ENCODE peak calls at places on chromosomes 2 and 18, in nine cellular contexts. C is PC-3, A is substantia nigra, O is endothelial cell of umbilical vein, B is left ventricle myocardium inferior, T is mesendoderm, G is stomach, N is cardiac muscle cell, U is GM12878. K is an unnamed sample.
A peak's percentile ranks its signal among the peaks of the same experiment; 100 is the strongest.

GRCh38 chr2:239790313-239790712 is 234.8 kb downstream of the NDUFA10 start:
- DNase-seq in N (no peak), A (no peak), B (no peak), G (peak; percentile 16), U (no peak), O (no peak), C (no peak), T (no peak), K (no peak)

GRCh38 chr2:219551863-219552381 is 8.1 kb downstream of the TMEM198 start:
- DNase-seq in O (no peak), T (no peak), U (no peak), B (no peak), G (no peak), A (no peak), C (no peak), N (no peak), K (no peak)

GRCh38 chr2:235594041-235594440 is 100.2 kb downstream of the AGAP1 start:
- DNase-seq in O (peak; percentile 62), T (peak; percentile 77), G (no peak), N (peak; percentile 83), C (peak; percentile 75), U (no peak), A (no peak), B (no peak), K (no peak)

GRCh38 chr2:206990335-206990734 is 51.0 kb downstream of the CPO start:
- DNase-seq in O (no peak), A (no peak), C (no peak), U (no peak), T (no peak), G (no peak), N (no peak), B (no peak), K (no peak)

GRCh38 chr2:160427629-160428424 is 65.8 kb downstream of the RBMS1 start:
- DNase-seq in N (no peak), U (no peak), B (no peak), C (no peak), G (no peak), A (no peak), O (peak; percentile 57), T (no peak), K (no peak)

GRCh38 chr2:215652432-215652831 is 216.6 kb upstream of the FN1 start:
- DNase-seq in N (no peak), O (no peak), T (no peak), A (no peak), U (no peak), C (no peak), G (no peak), B (no peak), K (no peak)

GRCh38 chr2:167550448-167550847 is 662.2 kb downstream of the XIRP2 start:
- DNase-seq in A (no peak), C (peak; percentile 59), G (no peak), B (no peak), O (peak; percentile 35), N (peak; percentile 46), T (peak; percentile 58), U (no peak), K (no peak)

GRCh38 chr18:44761812-44762211 is 81.1 kb downstream of the SETBP1 start:
- DNase-seq in U (no peak), O (no peak), N (no peak), C (peak; percentile 23), G (peak; percentile 88), B (no peak), T (no peak), A (no peak), K (no peak)

GRCh38 chr2:35741556-35741955 is 614.0 kb upstream of the CRIM1 start:
- DNase-seq in A (no peak), U (no peak), G (no peak), C (no peak), N (no peak), O (no peak), T (peak; percentile 67), B (no peak), K (no peak)

GRCh38 chr18:32289480-32290075 is 99.7 kb downstream of the MEP1B start:
- DNase-seq in N (peak; percentile 79), T (peak; percentile 82), A (peak; percentile 23), B (no peak), O (peak; percentile 77), C (peak; percentile 56), U (no peak), G (peak; percentile 54), K (peak; percentile 50)

GRCh38 chr2:238895361-238895882 is 47.5 kb downstream of the TWIST2 start:
- DNase-seq in B (no peak), O (no peak), A (no peak), G (no peak), T (no peak), N (no peak), U (no peak), C (no peak), K (no peak)

GRCh38 chr18:10681581-10682367 is 155.9 kb downstream of the NAPG start:
- DNase-seq in G (no peak), A (no peak), O (no peak), U (no peak), N (no peak), B (no peak), T (no peak), C (no peak), K (no peak)

GRCh38 chr2:212282596-212283330 is 255.8 kb downstream of the ERBB4 start:
- DNase-seq in U (no peak), A (no peak), O (no peak), G (no peak), T (no peak), B (no peak), N (no peak), C (no peak), K (no peak)

GRCh38 chr2:238569415-238570195 is 142.9 kb downstream of the ASB1 start:
- DNase-seq in B (no peak), O (no peak), N (no peak), G (no peak), U (no peak), C (no peak), T (no peak), A (no peak), K (peak; percentile 85)

GRCh38 chr18:23684515-23685197 is 4.6 kb upstream of the LAMA3 start:
- DNase-seq in T (no peak), C (peak; percentile 92), A (no peak), G (no peak), U (no peak), B (no peak), N (no peak), O (no peak), K (no peak)

GRCh38 chr18:76721207-76721996 is 101.0 kb upstream of the ZNF236 start:
- DNase-seq in N (no peak), U (no peak), O (no peak), G (no peak), B (no peak), A (no peak), C (no peak), T (no peak), K (no peak)

GRCh38 chr18:6773777-6774176 is 44.3 kb downstream of the ARHGAP28 start:
- DNase-seq in C (no peak), O (peak; percentile 53), U (no peak), N (no peak), B (no peak), T (no peak), G (no peak), A (no peak), K (no peak)
- H3K27ac ChIP-seq in C (no peak overlapping the region), O (no peak overlapping the region), U (no peak overlapping the region), N (peak overlapping the region; percentile 2), B (no peak overlapping the region), T (no peak overlapping the region), G (no peak overlapping the region), A (no peak overlapping the region), K (no peak overlapping the region)

GRCh38 chr2:241546771-241547498 is 11.6 kb upstream of the BOK start:
- DNase-seq in C (no peak), N (peak; percentile 7), G (no peak), T (peak; percentile 87), U (no peak), O (peak; percentile 92), B (no peak), A (no peak), K (no peak)
- H3K27ac ChIP-seq in C (no peak overlapping the region), N (no peak overlapping the region), G (no peak overlapping the region), T (no peak overlapping the region), U (no peak overlapping the region), O (peak overlapping the region; percentile 61), B (no peak overlapping the region), A (no peak overlapping the region), K (no peak overlapping the region)

GRCh38 chr18:69956655-69957054 is 9.0 kb upstream of the CD226 start:
- DNase-seq in B (no peak), T (peak; percentile 11), O (peak; percentile 12), U (no peak), C (no peak), N (no peak), A (no peak), G (no peak), K (no peak)

GRCh38 chr18:69958422-69958821 is 10.7 kb upstream of the CD226 start:
- DNase-seq in A (no peak), G (no peak), N (no peak), U (no peak), C (no peak), O (no peak), T (no peak), B (no peak), K (no peak)

GRCh38 chr18:69956037-69956436 is 8.4 kb upstream of the CD226 start:
- DNase-seq in C (no peak), O (no peak), G (no peak), N (no peak), U (no peak), B (no peak), T (no peak), A (no peak), K (no peak)

GRCh38 chr18:69954719-69955118 is 7.0 kb upstream of the CD226 start:
- DNase-seq in B (no peak), N (no peak), C (no peak), G (no peak), U (no peak), T (no peak), O (no peak), A (no peak), K (no peak)

DNA sequence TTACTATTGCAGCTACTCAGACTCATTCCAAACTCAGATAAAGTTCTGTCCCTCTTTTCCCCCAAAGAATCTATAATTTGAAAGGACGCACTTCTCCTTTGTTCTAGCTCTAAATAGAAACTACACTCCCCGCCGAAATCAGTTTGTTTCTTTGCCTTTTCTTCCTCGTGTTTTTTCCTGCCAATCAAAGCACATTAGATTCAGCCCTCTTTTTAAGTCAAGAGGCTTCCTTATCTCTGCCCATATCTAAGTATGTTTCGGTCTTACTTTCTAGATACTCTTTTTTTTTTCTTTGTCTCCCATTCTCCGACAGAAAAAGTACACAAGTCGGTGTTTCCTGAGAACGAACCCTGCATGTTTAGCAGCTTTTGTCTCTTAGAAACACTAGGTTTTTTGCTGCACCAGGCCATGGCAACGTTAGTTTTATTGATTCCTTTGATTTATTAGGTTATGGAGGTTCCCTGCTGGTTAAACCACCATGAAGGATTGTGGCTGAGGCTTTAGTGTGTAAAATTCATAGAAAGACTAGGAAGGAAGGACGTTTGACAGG is 9.5 kb upstream of the CD226 start:
- DNase-seq in A (no peak), U (no peak), C (no peak), T (no peak), B (no peak), G (no peak), N (no peak), O (no peak), K (no peak)
- H3K27ac ChIP-seq in A (peak overlapping the region; percentile 31), U (peak overlapping the region; percentile 53), C (no peak overlapping the region), T (no peak overlapping the region), B (no peak overlapping the region), G (no peak overlapping the region), N (no peak overlapping the region), O (no peak overlapping the region), K (no peak overlapping the region)

DNA sequence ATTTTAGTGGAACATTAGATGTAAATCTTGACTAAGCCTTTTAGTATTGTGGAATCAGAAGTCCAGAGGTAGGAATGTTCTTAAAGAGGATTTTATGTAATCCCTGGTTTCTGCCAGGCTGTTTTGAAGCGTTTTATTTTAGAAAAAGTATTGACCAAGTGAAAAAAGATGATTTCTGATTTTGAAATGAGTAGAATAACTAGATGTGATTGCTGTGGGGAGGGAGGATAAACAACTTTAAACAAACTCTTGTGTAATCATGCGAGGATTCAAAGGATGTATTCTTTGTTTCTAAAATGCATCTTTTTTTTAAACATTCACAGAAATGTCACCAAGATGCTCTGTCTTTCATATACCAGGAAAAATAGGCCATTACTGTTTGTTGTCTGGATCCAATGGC is 53.9 kb downstream of the PHLPP1 start:
- DNase-seq in O (no peak), U (no peak), T (no peak), A (no peak), C (no peak), B (no peak), G (no peak), N (no peak), K (no peak)
- H3K27ac ChIP-seq in O (no peak overlapping the region), U (no peak overlapping the region), T (no peak overlapping the region), A (no peak overlapping the region), C (peak overlapping the region; percentile 84), B (no peak overlapping the region), G (no peak overlapping the region), N (no peak overlapping the region), K (no peak overlapping the region)

K was measured in lung.